ENCODE peak calls at places on chromosomes 12 and 14, in eight cellular contexts. N is hepatocyte; B is heart right ventricle; Y is CD8-positive, alpha-beta memory T cell; D is ovary; M is Peyer's patch; U is GM23248; R is OCI-LY7. H is an unnamed sample.

GRCh38 chr12:117188961-117189724 is 1.1 kb downstream of the FBXO21 start:
- DNase-seq in N (peak; percentile 48), B (no peak), Y (no peak), D (peak; percentile 37), M (no peak), U (peak; percentile 83), R (no peak), H (peak; percentile 18)

GRCh38 chr12:77893918-77894317 is 63.2 kb downstream of the NAV3 start:
- DNase-seq in N (peak; percentile 33), B (no peak), Y (no peak), D (no peak), M (peak; percentile 74), U (no peak), R (no peak), H (no peak)

GRCh38 chr14:90489916-90490726 is 93.3 kb downstream of the CALM1 start:
- DNase-seq in N (no peak), B (no peak), Y (no peak), D (no peak), M (no peak), U (peak; percentile 37), R (no peak), H (no peak)

GRCh38 chr12:121337416-121337815 is 14.8 kb downstream of the ANAPC5 start:
- DNase-seq in N (no peak), B (no peak), Y (no peak), D (no peak), M (no peak), U (no peak), R (no peak), H (no peak)

GRCh38 chr14:95364481-95365209 is 44.9 kb upstream of the CLMN start:
- DNase-seq in N (no peak), B (no peak), Y (no peak), D (no peak), M (no peak), U (no peak), R (no peak), H (no peak)

GRCh38 chr12:11653215-11653753 is 3.8 kb downstream of the ETV6 start:
- DNase-seq in N (no peak), B (no peak), Y (no peak), D (no peak), M (peak; percentile 69), U (peak; percentile 23), R (peak; percentile 55), H (no peak)

GRCh38 chr12:89051065-89051677 is 301.1 kb downstream of the DUSP6 start:
- DNase-seq in N (peak; percentile 68), B (no peak), Y (peak; percentile 35), D (no peak), M (peak; percentile 48), U (peak; percentile 77), R (peak; percentile 47), H (no peak)

GRCh38 chr14:105117257-105117646 is 51.3 kb downstream of the JAG2 start:
- DNase-seq in N (no peak), B (no peak), Y (no peak), D (no peak), M (no peak), U (no peak), R (no peak), H (no peak)

GRCh38 chr12:12091977-12092663 is 21.4 kb downstream of the BCL2L14 start:
- DNase-seq in N (no peak), B (no peak), Y (no peak), D (no peak), M (no peak), U (no peak), R (no peak), H (no peak)

GRCh38 chr14:60647837-60648168 is 1.5 kb downstream of the SIX1 start:
- DNase-seq in N (no peak), B (no peak), Y (no peak), D (no peak), M (no peak), U (peak; percentile 42), R (no peak), H (no peak)

GRCh38 chr12:77720258-77720657 is 110.4 kb upstream of the NAV3 start:
- DNase-seq in N (no peak), B (no peak), Y (no peak), D (no peak), M (no peak), U (peak; percentile 22), R (peak; percentile 15), H (no peak)

GRCh38 chr12:89225401-89225800 is 126.9 kb downstream of the DUSP6 start:
- DNase-seq in N (peak; percentile 40), B (no peak), Y (peak; percentile 53), D (no peak), M (peak; percentile 54), U (peak; percentile 93), R (no peak), H (no peak)

GRCh38 chr14:24713404-24713803 is 79.4 kb upstream of the GZMB start:
- DNase-seq in N (no peak), B (no peak), Y (no peak), D (no peak), M (no peak), U (no peak), R (no peak), H (no peak)

GRCh38 chr12:131944601-131945251 is 5.0 kb upstream of the EP400 start:
- DNase-seq in N (no peak), B (no peak), Y (no peak), D (no peak), M (peak; percentile 46), U (no peak), R (no peak), H (no peak)

GRCh38 chr12:28164644-28165313 is 25.5 kb upstream of the CCDC91 start:
- DNase-seq in N (peak; percentile 33), B (no peak), Y (no peak), D (no peak), M (no peak), U (peak; percentile 4), R (no peak), H (no peak)

DNA sequence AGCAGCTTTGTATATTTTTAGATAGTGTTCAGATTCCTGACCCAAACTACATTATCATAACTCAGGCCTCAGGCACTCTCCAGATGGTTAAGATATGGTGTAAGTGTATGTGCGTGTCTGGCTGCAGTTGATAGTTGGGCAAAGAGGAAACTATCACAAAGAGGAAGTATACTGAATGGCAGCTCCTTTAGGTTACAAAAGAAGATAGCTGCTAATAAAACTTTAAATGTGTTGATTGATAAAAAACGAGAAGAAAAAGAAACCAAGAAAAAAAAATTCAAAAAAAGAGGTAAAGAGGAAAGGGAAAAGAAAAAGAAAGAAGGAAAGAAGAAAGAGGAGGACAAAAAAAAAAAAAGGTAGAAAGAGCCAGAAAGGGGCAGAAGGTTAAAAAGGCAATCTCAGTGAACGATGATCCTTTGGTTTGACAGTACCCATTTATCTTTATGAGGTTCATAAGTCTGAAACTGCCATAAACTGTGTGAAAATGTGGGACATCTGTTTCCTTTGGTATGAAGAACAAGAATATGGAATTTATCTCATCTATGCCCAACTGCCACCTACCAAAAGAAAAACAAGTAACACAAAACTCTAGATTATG is 42.2 kb downstream of the TAOK3 start:
- DNase-seq in N (peak; percentile 12), B (no peak), Y (no peak), D (no peak), M (no peak), U (no peak), R (peak; percentile 68), H (no peak)
- H3K27ac ChIP-seq in N (peak overlapping the region; percentile 14), B (peak overlapping the region; percentile 3), Y (no peak overlapping the region), D (no peak overlapping the region), M (no peak overlapping the region), U (no peak overlapping the region), R (peak overlapping the region; percentile 60), H (no peak overlapping the region)

DNA sequence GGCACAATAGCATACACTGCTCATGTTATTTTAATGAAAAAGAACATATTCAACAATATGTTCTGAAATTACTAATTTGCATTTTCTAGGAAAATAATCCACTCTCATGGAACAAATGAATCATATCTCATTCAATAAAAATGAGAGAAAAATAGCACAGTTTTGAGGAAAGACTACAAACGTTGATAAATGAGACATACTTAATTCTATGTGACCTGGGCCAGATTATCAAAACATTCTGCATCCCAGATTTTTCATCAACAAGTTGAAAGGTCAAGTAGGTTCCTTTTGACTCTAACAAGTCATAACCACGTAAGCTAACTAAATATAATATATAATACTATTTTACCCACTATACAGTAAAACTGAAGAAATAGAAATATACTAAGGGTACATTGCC is 296.7 kb downstream of the CEP128 start:
- DNase-seq in N (no peak), B (no peak), Y (no peak), D (no peak), M (no peak), U (no peak), R (no peak), H (no peak)
- H3K27ac ChIP-seq in N (no peak overlapping the region), B (no peak overlapping the region), Y (no peak overlapping the region), D (no peak overlapping the region), M (no peak overlapping the region), U (no peak overlapping the region), R (no peak overlapping the region), H (no peak overlapping the region)

GRCh38 chr12:51238037-51238509 is 553 bp upstream of the DAZAP2 start:
- DNase-seq in N (peak; percentile 25), B (no peak), Y (no peak), D (no peak), M (no peak), U (peak; percentile 31), R (peak; percentile 72), H (no peak)

GRCh38 chr12:51238510-51239334 is at the start of gene DAZAP2:
- DNase-seq in N (peak; percentile 98), B (peak; percentile 97), Y (peak; percentile 94), D (peak; percentile 95), M (peak; percentile 99), U (peak; percentile 97), R (peak; percentile 98), H (peak; percentile 90)

GRCh38 chr12:51242150-51242549 is 3.5 kb downstream of the DAZAP2 start:
- DNase-seq in N (no peak), B (no peak), Y (no peak), D (no peak), M (no peak), U (no peak), R (no peak), H (no peak)

GRCh38 chr12:51242896-51243295 is 4.3 kb downstream of the DAZAP2 start:
- DNase-seq in N (no peak), B (no peak), Y (no peak), D (no peak), M (no peak), U (no peak), R (no peak), H (no peak)

DNA sequence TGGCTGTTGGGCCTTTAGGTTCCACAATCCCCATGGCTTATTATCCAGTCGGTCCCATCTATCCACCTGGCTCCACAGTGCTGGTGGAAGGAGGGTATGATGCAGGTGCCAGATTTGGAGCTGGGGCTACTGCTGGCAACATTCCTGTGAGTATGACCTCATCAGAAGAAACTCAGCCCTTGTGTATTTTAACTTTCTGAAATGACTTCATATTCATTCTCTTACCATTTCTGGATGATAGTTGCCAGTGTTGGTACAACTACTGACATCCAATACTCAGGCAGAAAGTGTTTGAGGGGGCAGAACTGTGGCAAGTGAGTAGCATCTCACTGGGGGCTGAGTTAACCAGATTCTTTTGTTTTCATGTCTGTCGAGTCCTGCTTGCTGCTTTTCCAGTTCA is 2.3 kb downstream of the DAZAP2 start:
- DNase-seq in N (no peak), B (no peak), Y (no peak), D (no peak), M (no peak), U (peak; percentile 62), R (no peak), H (no peak)
- H3K27ac ChIP-seq in N (no peak overlapping the region), B (peak overlapping the region; percentile 98), Y (no peak overlapping the region), D (no peak overlapping the region), M (no peak overlapping the region), U (peak overlapping the region; percentile 39), R (no peak overlapping the region), H (no peak overlapping the region)

DNA sequence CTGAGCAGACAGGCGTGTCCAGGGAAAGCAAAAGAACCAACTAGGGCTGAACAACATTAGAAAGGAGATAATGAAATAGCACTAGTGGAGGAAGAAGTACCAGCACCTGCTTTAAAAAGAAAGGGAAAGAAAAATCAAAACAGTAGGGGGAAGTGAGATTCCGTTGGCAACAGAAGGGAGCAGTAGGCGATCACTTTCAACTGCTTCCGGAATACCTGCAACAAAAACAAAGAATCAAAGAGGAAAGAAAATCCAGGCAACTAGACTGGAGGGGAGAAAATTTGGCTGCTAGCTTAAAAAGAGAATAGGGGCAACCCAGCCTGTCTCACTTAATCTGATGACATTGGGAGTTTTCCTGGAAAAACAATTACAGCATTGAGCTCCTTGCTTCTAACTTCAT is 2.7 kb upstream of the DACT1 start:
- DNase-seq in N (no peak), B (no peak), Y (no peak), D (no peak), M (no peak), U (no peak), R (no peak), H (no peak)
- H3K27ac ChIP-seq in N (no peak overlapping the region), B (peak overlapping the region; percentile 93), Y (no peak overlapping the region), D (no peak overlapping the region), M (no peak overlapping the region), U (no peak overlapping the region), R (no peak overlapping the region), H (no peak overlapping the region)